ENCODE peak calls at places on chromosome 6, in four cellular contexts. One of them, this sample, is unnamed.
A peak's percentile ranks its signal among the peaks of the same experiment; 100 is the strongest.

GRCh38 chr6:75084872-75085381 is 120.9 kb downstream of the COL12A1 start:
- DNase-seq in HS-5: no peak
- DNase-seq in kidney tubule cell: peak; percentile 53
- DNase-seq in SW 1271: no peak
- DNase-seq in this sample: no peak

GRCh38 chr6:88586371-88587157 is 376.9 kb downstream of the RNGTT start:
- DNase-seq in HS-5: no peak
- DNase-seq in kidney tubule cell: no peak
- DNase-seq in SW 1271: no peak
- DNase-seq in this sample: no peak

GRCh38 chr6:158033751-158034702 is 52.4 kb downstream of the SYNJ2 start:
- DNase-seq in HS-5: no peak
- DNase-seq in kidney tubule cell: no peak
- DNase-seq in SW 1271: no peak
- DNase-seq in this sample: no peak

GRCh38 chr6:85081102-85081501 is 316.7 kb upstream of the TBX18 start:
- DNase-seq in HS-5: no peak
- DNase-seq in kidney tubule cell: no peak
- DNase-seq in SW 1271: no peak
- DNase-seq in this sample: no peak

GRCh38 chr6:46925563-46926253 is 4.0 kb upstream of the ADGRF5 start:
- DNase-seq in HS-5: peak; percentile 64
- DNase-seq in kidney tubule cell: peak; percentile 86
- DNase-seq in SW 1271: peak; percentile 9
- DNase-seq in this sample: no peak

GRCh38 chr6:10957414-10957886 is 70.6 kb downstream of the SYCP2L start:
- DNase-seq in HS-5: no peak
- DNase-seq in kidney tubule cell: no peak
- DNase-seq in SW 1271: no peak
- DNase-seq in this sample: no peak

GRCh38 chr6:158039178-158039557 is 57.5 kb downstream of the SYNJ2 start:
- DNase-seq in HS-5: no peak
- DNase-seq in kidney tubule cell: peak; percentile 25
- DNase-seq in SW 1271: no peak
- DNase-seq in this sample: no peak

GRCh38 chr6:159989471-159989870 is 20.6 kb downstream of the IGF2R start:
- DNase-seq in HS-5: no peak
- DNase-seq in kidney tubule cell: no peak
- DNase-seq in SW 1271: no peak
- DNase-seq in this sample: no peak

GRCh38 chr6:3748208-3748701 is 3.3 kb downstream of the PXDC1 start:
- DNase-seq in HS-5: no peak
- DNase-seq in kidney tubule cell: peak; percentile 84
- DNase-seq in SW 1271: peak; percentile 63
- DNase-seq in this sample: peak; percentile 70

GRCh38 chr6:21769405-21769851 is 175.9 kb downstream of the SOX4 start:
- DNase-seq in HS-5: peak; percentile 56
- DNase-seq in kidney tubule cell: peak; percentile 84
- DNase-seq in SW 1271: no peak
- DNase-seq in this sample: peak; percentile 75

GRCh38 chr6:150560004-150560883 is 39.4 kb upstream of the PLEKHG1 start:
- DNase-seq in HS-5: no peak
- DNase-seq in kidney tubule cell: no peak
- DNase-seq in SW 1271: no peak
- DNase-seq in this sample: no peak

GRCh38 chr6:28258877-28259777 is at the start of gene NKAPL:
- DNase-seq in HS-5: no peak
- DNase-seq in kidney tubule cell: peak; percentile 20
- DNase-seq in SW 1271: no peak
- DNase-seq in this sample: no peak

GRCh38 chr6:130373992-130374391 is 8.2 kb downstream of the TMEM200A start:
- DNase-seq in HS-5: no peak
- DNase-seq in kidney tubule cell: no peak
- DNase-seq in SW 1271: no peak
- DNase-seq in this sample: no peak

GRCh38 chr6:45619211-45619760 is 241.6 kb upstream of the SUPT3H start:
- DNase-seq in HS-5: no peak
- DNase-seq in kidney tubule cell: peak; percentile 35
- DNase-seq in SW 1271: no peak
- DNase-seq in this sample: no peak

GRCh38 chr6:20610636-20611200 is 76.5 kb downstream of the CDKAL1 start:
- DNase-seq in HS-5: no peak
- DNase-seq in kidney tubule cell: no peak
- DNase-seq in SW 1271: no peak
- DNase-seq in this sample: peak; percentile 21

GRCh38 chr6:143734641-143735063 is 56.9 kb downstream of the PHACTR2 start:
- DNase-seq in HS-5: no peak
- DNase-seq in kidney tubule cell: no peak
- DNase-seq in SW 1271: no peak
- DNase-seq in this sample: no peak

GRCh38 chr6:165677091-165677490 is 14.1 kb upstream of the PDE10A start:
- DNase-seq in HS-5: no peak
- DNase-seq in kidney tubule cell: no peak
- DNase-seq in SW 1271: no peak
- DNase-seq in this sample: no peak

GRCh38 chr6:138336221-138336620 is 41.5 kb upstream of the SMIM28 start:
- DNase-seq in HS-5: no peak
- DNase-seq in kidney tubule cell: no peak
- DNase-seq in SW 1271: no peak
- DNase-seq in this sample: no peak

GRCh38 chr6:106556368-106556960 is 72.8 kb downstream of the RTN4IP1 start:
- DNase-seq in HS-5: no peak
- DNase-seq in kidney tubule cell: no peak
- DNase-seq in SW 1271: no peak
- DNase-seq in this sample: no peak

GRCh38 chr6:53985361-53985760 is 125.9 kb upstream of the MLIP start:
- DNase-seq in HS-5: no peak
- DNase-seq in kidney tubule cell: no peak
- DNase-seq in SW 1271: no peak
- DNase-seq in this sample: no peak